ENCODE peak calls at places on chromosomes 3 and 15, in nine cellular contexts. E, N, H, D, Y, P, Z, S and X are unnamed samples.
A peak's percentile ranks its signal among the peaks of the same experiment; 100 is the strongest.

GRCh38 chr3:46096781-46097180 is 69.5 kb upstream of the XCR1 start:
- DNase-seq in S (no peak), P (no peak), D (no peak), Y (no peak), Z (no peak), E (no peak), H (no peak), N (no peak), X (no peak)

GRCh38 chr3:148816427-148816826 is 11.2 kb upstream of the CPB1 start:
- DNase-seq in S (no peak), P (no peak), D (no peak), H (no peak), N (no peak), Y (no peak), E (no peak), Z (no peak), X (no peak)

GRCh38 chr3:23809294-23809693 is 3.5 kb downstream of the UBE2E1 start:
- DNase-seq in D (no peak), H (no peak), Z (no peak), Y (no peak), P (no peak), E (no peak), N (no peak), S (no peak), X (no peak)

GRCh38 chr3:47425959-47426358 is 45.1 kb downstream of the PTPN23 start:
- DNase-seq in Y (no peak), D (no peak), P (no peak), Z (no peak), N (peak; percentile 34), E (no peak), S (no peak), H (no peak), X (no peak)

GRCh38 chr15:38275951-38276350 is 23.3 kb downstream of the SPRED1 start:
- DNase-seq in Y (no peak), N (no peak), P (no peak), E (no peak), D (peak; percentile 64), H (peak; percentile 69), Z (no peak), S (no peak), X (no peak)

GRCh38 chr3:87792193-87792531 is 266.6 kb downstream of the CGGBP1 start:
- DNase-seq in Y (no peak), N (no peak), D (no peak), H (no peak), S (no peak), E (no peak), P (no peak), Z (no peak), X (no peak)

GRCh38 chr3:32903953-32904352 is 47.5 kb upstream of the CCR4 start:
- DNase-seq in Z (no peak), H (no peak), S (no peak), N (no peak), D (no peak), E (no peak), P (no peak), Y (no peak), X (no peak)

GRCh38 chr3:196996454-196997265 is 28.0 kb upstream of the PIGZ start:
- DNase-seq in D (no peak), H (no peak), Y (no peak), Z (no peak), N (peak; percentile 58), S (no peak), P (no peak), E (no peak), X (peak; percentile 64)

GRCh38 chr3:195208183-195208582 is 62.8 kb downstream of the XXYLT1 start:
- DNase-seq in H (no peak), S (peak; percentile 34), Z (peak; percentile 48), P (no peak), D (no peak), Y (no peak), E (no peak), N (peak; percentile 41), X (no peak)

GRCh38 chr3:56456117-56456516 is 12.2 kb downstream of the ERC2 start:
- DNase-seq in N (no peak), Y (no peak), E (no peak), P (no peak), Z (no peak), S (no peak), D (no peak), H (no peak), X (no peak)

GRCh38 chr15:80503319-80503952 is 99.3 kb downstream of the ARNT2 start:
- DNase-seq in Z (no peak), H (no peak), Y (no peak), S (no peak), N (no peak), D (no peak), E (no peak), P (no peak), X (no peak)

GRCh38 chr3:69855436-69856162 is 116.3 kb downstream of the MITF start:
- DNase-seq in H (no peak), S (no peak), D (peak; percentile 37), Y (peak; percentile 29), Z (no peak), N (no peak), E (peak; percentile 19), P (no peak), X (no peak)

GRCh38 chr3:101333883-101334282 is 13.5 kb upstream of the IMPG2 start:
- DNase-seq in S (no peak), H (no peak), P (no peak), D (no peak), N (no peak), Z (no peak), Y (no peak), E (no peak), X (no peak)

GRCh38 chr3:161175506-161175905 is 45.6 kb upstream of the NMD3 start:
- DNase-seq in Y (no peak), E (no peak), P (no peak), N (no peak), Z (no peak), H (no peak), S (no peak), D (no peak), X (no peak)

GRCh38 chr15:89776274-89777072 is at the start of gene MESP2:
- DNase-seq in S (peak; percentile 82), N (peak; percentile 92), Z (peak; percentile 68), D (peak; percentile 69), H (no peak), P (no peak), Y (no peak), E (peak; percentile 76), X (peak; percentile 36)